ENCODE peak calls at places on chromosome 13, in five cellular contexts. One of them, this sample, is unnamed.

GRCh38 chr13:51435002-51435578 is 17.7 kb downstream of the INTS6 start:
- DNase-seq in breast epithelium: no peak
- DNase-seq in sigmoid colon: no peak
- DNase-seq in astrocyte: no peak
- DNase-seq in left ventricle myocardium inferior: no peak
- DNase-seq in this sample: no peak

GRCh38 chr13:41976491-41976890 is 15.6 kb upstream of the VWA8 start:
- DNase-seq in breast epithelium: no peak
- DNase-seq in sigmoid colon: no peak
- DNase-seq in astrocyte: no peak
- DNase-seq in left ventricle myocardium inferior: no peak
- DNase-seq in this sample: no peak

GRCh38 chr13:28329395-28330158 is 165.4 kb downstream of the FLT1 start:
- DNase-seq in breast epithelium: no peak
- DNase-seq in sigmoid colon: no peak
- DNase-seq in astrocyte: peak
- DNase-seq in left ventricle myocardium inferior: no peak
- DNase-seq in this sample: no peak

GRCh38 chr13:77291779-77292178 is 35.1 kb downstream of the MYCBP2 start:
- DNase-seq in breast epithelium: no peak
- DNase-seq in sigmoid colon: no peak
- DNase-seq in astrocyte: no peak
- DNase-seq in left ventricle myocardium inferior: no peak
- DNase-seq in this sample: no peak

GRCh38 chr13:30908416-30908980 is 2.4 kb downstream of the MEDAG start:
- DNase-seq in breast epithelium: no peak
- DNase-seq in sigmoid colon: no peak
- DNase-seq in astrocyte: peak
- DNase-seq in left ventricle myocardium inferior: peak
- DNase-seq in this sample: no peak

GRCh38 chr13:23654111-23655110 is 84.2 kb downstream of the TNFRSF19 start:
- DNase-seq in breast epithelium: no peak
- DNase-seq in sigmoid colon: no peak
- DNase-seq in astrocyte: peak
- DNase-seq in left ventricle myocardium inferior: peak
- DNase-seq in this sample: no peak

GRCh38 chr13:43766766-43767165 is 20.0 kb downstream of the ENOX1 start:
- DNase-seq in breast epithelium: no peak
- DNase-seq in sigmoid colon: no peak
- DNase-seq in astrocyte: no peak
- DNase-seq in left ventricle myocardium inferior: peak
- DNase-seq in this sample: no peak

GRCh38 chr13:106919638-106920037 is 351.7 kb upstream of the ARGLU1 start:
- DNase-seq in breast epithelium: no peak
- DNase-seq in sigmoid colon: no peak
- DNase-seq in astrocyte: peak
- DNase-seq in left ventricle myocardium inferior: peak
- DNase-seq in this sample: peak

GRCh38 chr13:99151516-99151915 is 49.1 kb upstream of the UBAC2 start:
- DNase-seq in breast epithelium: no peak
- DNase-seq in sigmoid colon: no peak
- DNase-seq in astrocyte: peak
- DNase-seq in left ventricle myocardium inferior: no peak
- DNase-seq in this sample: no peak

GRCh38 chr13:77387607-77388200 is 60.8 kb upstream of the MYCBP2 start:
- DNase-seq in breast epithelium: no peak
- DNase-seq in sigmoid colon: no peak
- DNase-seq in astrocyte: no peak
- DNase-seq in left ventricle myocardium inferior: no peak
- DNase-seq in this sample: no peak

GRCh38 chr13:23876265-23876664 is 12.9 kb downstream of the MIPEP start:
- DNase-seq in breast epithelium: no peak
- DNase-seq in sigmoid colon: no peak
- DNase-seq in astrocyte: no peak
- DNase-seq in left ventricle myocardium inferior: no peak
- DNase-seq in this sample: no peak

GRCh38 chr13:29936051-29936813 is 85.8 kb upstream of the UBL3 start:
- DNase-seq in breast epithelium: no peak
- DNase-seq in sigmoid colon: no peak
- DNase-seq in astrocyte: no peak
- DNase-seq in left ventricle myocardium inferior: no peak
- DNase-seq in this sample: peak

GRCh38 chr13:29369060-29369743 is 226.3 kb downstream of the SLC7A1 start:
- DNase-seq in breast epithelium: no peak
- DNase-seq in sigmoid colon: no peak
- DNase-seq in astrocyte: peak
- DNase-seq in left ventricle myocardium inferior: no peak
- DNase-seq in this sample: no peak

GRCh38 chr13:113117335-113117872 is 5.2 kb upstream of the F10 start:
- DNase-seq in breast epithelium: peak
- DNase-seq in sigmoid colon: no peak
- DNase-seq in astrocyte: no peak
- DNase-seq in left ventricle myocardium inferior: no peak
- DNase-seq in this sample: peak

GRCh38 chr13:98912846-98913245 is 65.0 kb downstream of the DOCK9 start:
- DNase-seq in breast epithelium: no peak
- DNase-seq in sigmoid colon: no peak
- DNase-seq in astrocyte: no peak
- DNase-seq in left ventricle myocardium inferior: no peak
- DNase-seq in this sample: no peak

GRCh38 chr13:109883181-109884180 is 97.1 kb upstream of the IRS2 start:
- DNase-seq in breast epithelium: no peak
- DNase-seq in sigmoid colon: no peak
- DNase-seq in astrocyte: no peak
- DNase-seq in left ventricle myocardium inferior: no peak
- DNase-seq in this sample: no peak

GRCh38 chr13:40777166-40777956 is 6.4 kb upstream of the MRPS31 start:
- DNase-seq in breast epithelium: no peak
- DNase-seq in sigmoid colon: no peak
- DNase-seq in astrocyte: peak
- DNase-seq in left ventricle myocardium inferior: no peak
- DNase-seq in this sample: no peak

GRCh38 chr13:52830946-52831345 is 17.5 kb downstream of the PCDH8 start:
- DNase-seq in breast epithelium: no peak
- DNase-seq in sigmoid colon: no peak
- DNase-seq in astrocyte: peak
- DNase-seq in left ventricle myocardium inferior: no peak
- DNase-seq in this sample: no peak

GRCh38 chr13:38391341-38391740 is 41.7 kb downstream of the UFM1 start:
- DNase-seq in breast epithelium: no peak
- DNase-seq in sigmoid colon: no peak
- DNase-seq in astrocyte: no peak
- DNase-seq in left ventricle myocardium inferior: no peak
- DNase-seq in this sample: no peak

GRCh38 chr13:31433756-31434155 is 234.0 kb downstream of the B3GLCT start:
- DNase-seq in breast epithelium: no peak
- DNase-seq in sigmoid colon: no peak
- DNase-seq in astrocyte: no peak
- DNase-seq in left ventricle myocardium inferior: no peak
- DNase-seq in this sample: no peak

GRCh38 chr13:77325371-77325941 is 1.4 kb downstream of the MYCBP2 start:
- DNase-seq in breast epithelium: no peak
- DNase-seq in sigmoid colon: no peak
- DNase-seq in astrocyte: no peak
- DNase-seq in left ventricle myocardium inferior: no peak
- DNase-seq in this sample: no peak

GRCh38 chr13:39888865-39889810 is 233.7 kb downstream of the COG6 start:
- DNase-seq in breast epithelium: no peak
- DNase-seq in sigmoid colon: no peak
- DNase-seq in astrocyte: peak
- DNase-seq in left ventricle myocardium inferior: no peak
- DNase-seq in this sample: no peak

GRCh38 chr13:30698023-30698422 is 37.3 kb upstream of the ALOX5AP start:
- DNase-seq in breast epithelium: no peak
- DNase-seq in sigmoid colon: no peak
- DNase-seq in astrocyte: peak
- DNase-seq in left ventricle myocardium inferior: no peak
- DNase-seq in this sample: no peak

GRCh38 chr13:38417727-38418126 is 68.1 kb downstream of the UFM1 start:
- DNase-seq in breast epithelium: no peak
- DNase-seq in sigmoid colon: no peak
- DNase-seq in astrocyte: no peak
- DNase-seq in left ventricle myocardium inferior: no peak
- DNase-seq in this sample: no peak

GRCh38 chr13:76161143-76161542 is 525.0 kb downstream of the LMO7 start:
- DNase-seq in breast epithelium: no peak
- DNase-seq in sigmoid colon: no peak
- DNase-seq in astrocyte: no peak
- DNase-seq in left ventricle myocardium inferior: peak
- DNase-seq in this sample: no peak

GRCh38 chr13:67493835-67494234 is 263.7 kb upstream of the PCDH9 start:
- DNase-seq in breast epithelium: no peak
- DNase-seq in sigmoid colon: no peak
- DNase-seq in astrocyte: peak
- DNase-seq in left ventricle myocardium inferior: no peak
- DNase-seq in this sample: no peak

GRCh38 chr13:90201676-90202425 is 1145.6 kb upstream of the MIR17HG start:
- DNase-seq in breast epithelium: no peak
- DNase-seq in sigmoid colon: no peak
- DNase-seq in astrocyte: no peak
- DNase-seq in left ventricle myocardium inferior: no peak
- DNase-seq in this sample: no peak

DNA sequence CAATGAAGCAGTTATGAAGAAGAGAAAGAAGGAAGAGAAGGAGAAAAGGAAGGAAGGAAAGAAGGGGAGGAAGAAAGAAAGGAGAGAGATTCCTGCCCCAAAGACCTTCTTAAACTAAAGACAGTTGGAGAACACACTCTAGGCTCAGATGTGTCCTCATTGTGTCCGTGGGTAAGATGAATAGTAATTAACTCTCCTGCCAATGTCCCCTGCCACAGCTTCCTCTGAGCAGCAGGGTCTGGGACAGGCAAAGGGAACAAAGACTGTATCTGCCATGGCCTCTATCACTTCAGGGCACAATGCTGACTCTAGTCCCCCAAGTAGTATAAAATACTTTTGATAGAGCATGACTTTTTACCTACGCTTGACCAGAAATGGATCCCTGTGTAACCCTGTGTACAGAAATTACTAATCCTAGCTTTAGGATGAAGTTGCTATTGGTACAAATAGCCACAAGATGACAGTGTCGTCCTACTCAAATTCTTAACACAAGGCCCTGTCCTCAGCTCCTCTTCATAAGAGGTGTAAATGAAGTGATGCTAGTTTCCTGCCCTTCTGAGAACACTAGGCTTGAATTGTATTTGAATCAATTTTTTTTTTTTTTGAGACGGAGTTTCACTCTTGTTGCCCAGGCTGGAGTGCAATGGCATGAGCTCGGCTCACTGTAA is 186.2 kb upstream of the GPR12 start:
- DNase-seq in breast epithelium: no peak
- DNase-seq in sigmoid colon: no peak
- DNase-seq in astrocyte: peak
- DNase-seq in left ventricle myocardium inferior: no peak
- DNase-seq in this sample: no peak
- TF ChIP-seq CTCF in breast epithelium: peak
- TF ChIP-seq CTCF in sigmoid colon: peak
- TF ChIP-seq CTCF in astrocyte: peak
- TF ChIP-seq CTCF in left ventricle myocardium inferior: peak
- TF ChIP-seq CTCF in this sample: peak

GRCh38 chr13:46614582-46614981 is 61.6 kb downstream of the LRCH1 start:
- DNase-seq in breast epithelium: no peak
- DNase-seq in sigmoid colon: no peak
- DNase-seq in astrocyte: peak
- DNase-seq in left ventricle myocardium inferior: no peak
- DNase-seq in this sample: no peak
- TF ChIP-seq CTCF in breast epithelium: no peak
- TF ChIP-seq CTCF in sigmoid colon: no peak
- TF ChIP-seq CTCF in astrocyte: no peak
- TF ChIP-seq CTCF in left ventricle myocardium inferior: peak
- TF ChIP-seq CTCF in this sample: no peak

GRCh38 chr13:69107436-69107835 is 1000.2 kb upstream of the ATXN8OS start:
- DNase-seq in breast epithelium: no peak
- DNase-seq in sigmoid colon: no peak
- DNase-seq in astrocyte: no peak
- DNase-seq in left ventricle myocardium inferior: no peak
- DNase-seq in this sample: no peak

GRCh38 chr13:69109891-69110525 is 997.6 kb upstream of the ATXN8OS start:
- DNase-seq in breast epithelium: no peak
- DNase-seq in sigmoid colon: no peak
- DNase-seq in astrocyte: no peak
- DNase-seq in left ventricle myocardium inferior: no peak
- DNase-seq in this sample: no peak

GRCh38 chr13:69108486-69108885 is 999.1 kb upstream of the ATXN8OS start:
- DNase-seq in breast epithelium: no peak
- DNase-seq in sigmoid colon: no peak
- DNase-seq in astrocyte: no peak
- DNase-seq in left ventricle myocardium inferior: no peak
- DNase-seq in this sample: no peak
- TF ChIP-seq CTCF in breast epithelium: no peak
- TF ChIP-seq CTCF in sigmoid colon: no peak
- TF ChIP-seq CTCF in astrocyte: no peak
- TF ChIP-seq CTCF in left ventricle myocardium inferior: no peak
- TF ChIP-seq CTCF in this sample: no peak

DNA sequence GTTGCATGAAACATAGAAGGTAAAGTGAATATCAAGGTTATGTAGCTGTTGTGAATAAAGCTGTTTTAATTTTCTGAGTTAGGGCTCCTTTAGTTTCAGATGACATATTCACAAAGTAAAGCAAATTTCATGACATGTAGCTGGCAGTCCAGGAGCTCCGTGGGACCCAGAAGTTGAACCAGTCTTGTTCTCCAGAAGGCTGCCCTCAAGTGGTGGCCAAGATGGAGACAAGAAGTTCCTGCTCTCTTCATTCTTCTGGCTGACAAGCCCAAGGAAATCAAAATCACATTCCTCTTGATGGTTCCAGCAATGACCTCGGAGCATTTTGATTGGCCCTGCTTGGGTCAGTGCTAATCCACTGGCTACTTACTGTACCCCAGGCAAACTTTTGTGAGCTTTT is 128.7 kb downstream of the LIG4 start:
- DNase-seq in breast epithelium: no peak
- DNase-seq in sigmoid colon: no peak
- DNase-seq in astrocyte: no peak
- DNase-seq in left ventricle myocardium inferior: no peak
- DNase-seq in this sample: no peak
- TF ChIP-seq CTCF in breast epithelium: no peak
- TF ChIP-seq CTCF in sigmoid colon: no peak
- TF ChIP-seq CTCF in astrocyte: no peak
- TF ChIP-seq CTCF in left ventricle myocardium inferior: no peak
- TF ChIP-seq CTCF in this sample: no peak

GRCh38 chr13:105814902-105815250 is 720.6 kb downstream of the EFNB2 start:
- DNase-seq in breast epithelium: no peak
- DNase-seq in sigmoid colon: no peak
- DNase-seq in astrocyte: no peak
- DNase-seq in left ventricle myocardium inferior: no peak
- DNase-seq in this sample: no peak
- TF ChIP-seq CTCF in breast epithelium: no peak
- TF ChIP-seq CTCF in sigmoid colon: no peak
- TF ChIP-seq CTCF in astrocyte: no peak
- TF ChIP-seq CTCF in left ventricle myocardium inferior: no peak
- TF ChIP-seq CTCF in this sample: no peak

DNA sequence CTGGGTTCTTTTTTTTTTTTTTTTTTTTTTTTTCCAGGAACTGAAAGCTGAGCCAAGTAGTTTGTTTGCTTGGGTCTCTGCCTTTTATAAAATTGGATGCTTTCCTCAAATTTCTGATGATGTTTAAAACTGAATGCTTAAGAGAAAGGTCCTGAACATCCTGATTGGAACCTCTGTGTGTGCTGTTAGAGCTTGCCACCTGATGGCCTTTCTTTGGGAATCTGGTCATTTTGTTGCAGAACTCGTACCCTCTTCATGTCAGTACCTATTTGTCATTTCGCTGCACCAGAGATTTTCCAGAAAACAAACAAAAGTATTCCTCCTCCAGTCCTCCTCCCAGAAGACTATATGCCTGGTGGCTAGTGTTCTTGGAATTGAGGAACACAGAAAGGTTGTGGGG is 81.2 kb upstream of the KLF12 start:
- DNase-seq in breast epithelium: no peak
- DNase-seq in sigmoid colon: no peak
- DNase-seq in astrocyte: no peak
- DNase-seq in left ventricle myocardium inferior: no peak
- DNase-seq in this sample: no peak
- TF ChIP-seq CTCF in breast epithelium: no peak
- TF ChIP-seq CTCF in sigmoid colon: no peak
- TF ChIP-seq CTCF in astrocyte: no peak
- TF ChIP-seq CTCF in left ventricle myocardium inferior: no peak
- TF ChIP-seq CTCF in this sample: no peak

This sample was measured in spleen.